ENCODE peak calls at places on chromosome 15, in four cellular contexts. V is esophagus squamous epithelium; U is CD8-positive, alpha-beta T cell; F is colonic mucosa. M is an unnamed sample.

GRCh38 chr15:40595773-40596172 is 1.7 kb downstream of the KNL1 start:
- DNase-seq in F (no peak), V (no peak), U (no peak), M (no peak)

GRCh38 chr15:88249220-88249619 is 7.3 kb downstream of the NTRK3 start:
- DNase-seq in U (no peak), V (no peak), F (no peak), M (no peak)

GRCh38 chr15:95469601-95470000 is 860.9 kb upstream of the NR2F2 start:
- DNase-seq in F (no peak), U (no peak), V (no peak), M (no peak)

GRCh38 chr15:99704444-99704838 is 28.8 kb downstream of the LYSMD4 start:
- DNase-seq in V (no peak), F (peak; percentile 46), U (no peak), M (peak; percentile 76)

GRCh38 chr15:85771781-85772445 is 22.8 kb downstream of the KLHL25 start:
- DNase-seq in F (peak; percentile 34), U (no peak), V (no peak), M (no peak)

GRCh38 chr15:95584088-95584487 is 746.4 kb upstream of the NR2F2 start:
- DNase-seq in F (no peak), U (no peak), V (no peak), M (no peak)

GRCh38 chr15:81155375-81156218 is 21.5 kb downstream of the CFAP161 start:
- DNase-seq in V (no peak), U (no peak), F (no peak), M (peak; percentile 46)

GRCh38 chr15:90882781-90883525 is 1.4 kb upstream of the FES start:
- DNase-seq in F (no peak), U (no peak), V (no peak), M (no peak)

GRCh38 chr15:71752604-71753289 is 57.6 kb upstream of the NR2E3 start:
- DNase-seq in F (peak; percentile 83), U (no peak), V (no peak), M (peak; percentile 47)

GRCh38 chr15:93019971-93020370 is 69.0 kb downstream of the RGMA start:
- DNase-seq in V (no peak), U (no peak), F (no peak), M (no peak)

GRCh38 chr15:93019091-93019490 is 69.9 kb downstream of the RGMA start:
- DNase-seq in U (no peak), V (no peak), F (no peak), M (no peak)

GRCh38 chr15:93017521-93017920 is 71.5 kb downstream of the RGMA start:
- DNase-seq in V (no peak), F (no peak), U (no peak), M (no peak)

GRCh38 chr15:93020976-93021772 is 67.8 kb downstream of the RGMA start:
- DNase-seq in U (no peak), F (no peak), V (no peak), M (no peak)

GRCh38 chr15:93018574-93018973 is 70.4 kb downstream of the RGMA start:
- DNase-seq in F (no peak), V (no peak), U (no peak), M (no peak)
- H3K36me3 ChIP-seq in F (peaks cover 45% of the 10 kb centered on the region), V (peaks cover 71% of the 10 kb centered on the region), U (peaks cover 90% of the 10 kb centered on the region), M (peaks cover 23% of the 10 kb centered on the region)

GRCh38 chr15:67097424-67097823 is 32.0 kb downstream of the SMAD3 start:
- DNase-seq in U (no peak), F (no peak), V (no peak), M (no peak)
- H3K27ac ChIP-seq in U (no peak overlapping the region), F (peak overlapping the region; percentile 24), V (peak overlapping the region; percentile 78), M (peak overlapping the region; percentile 80)

GRCh38 chr15:65990298-65990981 is 121.1 kb downstream of the RAB11A start:
- DNase-seq in U (no peak), F (no peak), V (no peak), M (no peak)
- H3K36me3 ChIP-seq in U (no peaks in the 10 kb centered on the region), F (no peaks in the 10 kb centered on the region), V (no peaks in the 10 kb centered on the region), M (no peaks in the 10 kb centered on the region)

GRCh38 chr15:97317163-97317562 is 643.3 kb upstream of the ARRDC4 start:
- DNase-seq in V (no peak), U (no peak), F (no peak), M (no peak)
- H3K27ac ChIP-seq in V (no peak overlapping the region), U (no peak overlapping the region), F (no peak overlapping the region), M (no peak overlapping the region)

M was measured in prostate gland.